ENCODE peak calls at places on chromosomes 6 and 20, in nine cellular contexts. Z, S, J, C, I, F, V, U and M are unnamed samples.
A peak's percentile ranks its signal among the peaks of the same experiment; 100 is the strongest.

GRCh38 chr20:16761305-16761829 is 13.2 kb downstream of the OTOR start:
- DNase-seq in Z (peak; percentile 52), S (peak; percentile 75), I (peak; percentile 46), C (peak; percentile 77), J (peak; percentile 44), F (peak; percentile 70), U (peak; percentile 44), V (no peak), M (peak; percentile 54)

GRCh38 chr6:24827162-24827561 is 28.4 kb upstream of the ARMH2 start:
- DNase-seq in V (no peak), J (no peak), U (no peak), I (no peak), C (no peak), F (no peak), Z (no peak), S (no peak), M (no peak)

GRCh38 chr20:41275181-41275793 is 42.2 kb downstream of the ZHX3 start:
- DNase-seq in S (peak; percentile 73), C (no peak), I (no peak), J (peak; percentile 76), V (no peak), F (no peak), U (peak; percentile 32), Z (no peak), M (no peak)

GRCh38 chr6:87698618-87699017 is 3.4 kb downstream of the AKIRIN2 start:
- DNase-seq in J (no peak), S (peak; percentile 40), F (no peak), C (peak; percentile 45), I (no peak), V (no peak), U (no peak), Z (no peak), M (no peak)

GRCh38 chr20:17443326-17443858 is 87.8 kb downstream of the BFSP1 start:
- DNase-seq in S (no peak), C (no peak), F (no peak), U (no peak), I (no peak), J (no peak), V (no peak), Z (no peak), M (no peak)

GRCh38 chr6:112416885-112417284 is 69.8 kb downstream of the RFPL4B start:
- DNase-seq in F (no peak), U (peak; percentile 43), S (no peak), C (no peak), I (no peak), V (no peak), Z (no peak), J (no peak), M (no peak)

GRCh38 chr20:40600441-40601235 is 88.4 kb downstream of the MAFB start:
- DNase-seq in F (no peak), I (no peak), C (no peak), J (no peak), V (no peak), S (no peak), Z (no peak), U (no peak), M (no peak)

GRCh38 chr6:139146317-139146726 is 11.4 kb downstream of the HECA start:
- DNase-seq in F (no peak), J (no peak), S (no peak), C (no peak), V (no peak), U (no peak), I (no peak), Z (no peak), M (no peak)

GRCh38 chr6:34243901-34244884 is 4.6 kb downstream of the SMIM29 start:
- DNase-seq in C (peak; percentile 94), V (peak; percentile 56), S (peak; percentile 95), J (peak; percentile 85), F (peak; percentile 63), Z (no peak), U (peak; percentile 94), I (peak; percentile 34), M (no peak)

GRCh38 chr6:166651408-166651807 is 24.4 kb upstream of the RPS6KA2 start:
- DNase-seq in I (no peak), V (no peak), J (no peak), F (no peak), C (no peak), U (no peak), S (no peak), Z (no peak), M (no peak)

GRCh38 chr6:170286246-170286933 is 4.5 kb downstream of the DLL1 start:
- DNase-seq in Z (no peak), F (no peak), S (no peak), U (no peak), J (peak; percentile 18), V (no peak), I (no peak), C (no peak), M (peak; percentile 63)

GRCh38 chr20:59082981-59083380 is 40.4 kb upstream of the PRELID3B start:
- DNase-seq in I (no peak), S (peak; percentile 77), U (peak; percentile 89), V (no peak), Z (no peak), F (no peak), C (no peak), J (peak; percentile 70), M (no peak)

GRCh38 chr6:6758915-6759654 is 170.6 kb downstream of the LY86 start:
- DNase-seq in J (peak; percentile 42), C (peak; percentile 87), Z (peak; percentile 71), U (peak; percentile 58), S (peak; percentile 61), F (peak; percentile 82), V (no peak), I (peak; percentile 16), M (peak; percentile 55)

GRCh38 chr20:16902657-16903056 is 154.5 kb downstream of the OTOR start:
- DNase-seq in I (no peak), C (no peak), F (no peak), Z (no peak), S (no peak), U (no peak), V (no peak), J (no peak), M (no peak)

GRCh38 chr6:53154071-53154470 is 5.4 kb upstream of the GCM1 start:
- DNase-seq in S (no peak), C (no peak), V (no peak), J (no peak), U (no peak), I (no peak), Z (no peak), F (no peak), M (no peak)

GRCh38 chr6:53148684-53149083 is at the start of gene GCM1:
- DNase-seq in C (no peak), Z (no peak), U (no peak), F (no peak), J (no peak), V (no peak), I (no peak), S (no peak), M (no peak)

GRCh38 chr6:53152576-53152975 is 3.9 kb upstream of the GCM1 start:
- DNase-seq in J (no peak), I (no peak), C (no peak), U (no peak), F (no peak), Z (no peak), V (no peak), S (no peak), M (no peak)

GRCh38 chr6:53154794-53155193 is 6.2 kb upstream of the GCM1 start:
- DNase-seq in S (no peak), F (no peak), U (no peak), I (no peak), Z (no peak), V (no peak), J (no peak), C (no peak), M (no peak)

GRCh38 chr6:53151676-53152075 is 3.0 kb upstream of the GCM1 start:
- DNase-seq in C (peak; percentile 42), F (peak; percentile 74), S (no peak), I (no peak), V (no peak), Z (peak; percentile 46), J (no peak), U (no peak), M (no peak)
- TF ChIP-seq CTCF in C (peak; percentile 61), F (peak; percentile 77), S (peak; percentile 11), I (no peak), V (no peak), Z (peak; percentile 21), J (no peak), U (peak; percentile 54), M (peak; percentile 32)

DNA sequence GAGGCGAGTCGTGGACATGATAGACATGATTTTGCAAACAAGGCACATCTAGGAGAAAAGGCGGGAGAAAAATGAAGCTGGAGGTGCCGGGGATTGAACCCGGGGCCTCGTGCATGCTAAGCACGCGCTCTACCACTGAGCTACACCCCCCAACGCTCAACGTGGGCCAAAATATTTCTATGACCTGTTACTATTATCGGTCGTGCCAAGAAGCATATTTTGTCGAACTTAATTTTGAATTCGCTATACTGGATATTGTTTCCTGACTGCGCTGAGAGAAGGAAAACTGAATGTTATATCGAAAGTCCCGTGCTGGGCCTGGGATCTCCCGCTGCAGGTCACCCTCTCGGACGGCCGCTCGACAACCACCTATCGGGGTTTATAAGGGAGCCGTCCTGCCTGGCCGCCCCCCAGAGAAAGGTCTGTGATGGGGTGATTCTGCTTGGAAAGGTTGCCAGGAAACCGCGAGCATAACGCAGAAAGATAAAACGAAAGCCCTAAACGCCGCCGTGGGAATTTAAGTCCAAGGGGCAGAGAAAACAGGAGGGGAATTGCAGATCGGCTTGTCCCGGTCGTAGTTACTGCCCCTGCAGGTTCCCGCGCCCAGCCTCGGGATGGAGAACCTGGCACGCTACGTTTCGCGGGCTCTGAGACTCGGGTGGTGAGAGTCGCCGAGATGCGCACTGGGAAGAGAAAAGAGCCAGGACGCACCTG is 60.0 kb downstream of the TRIM27 start:
- DNase-seq in I (peak; percentile 84), S (peak; percentile 82), C (peak; percentile 86), Z (peak; percentile 68), F (peak; percentile 80), U (peak; percentile 76), V (peak; percentile 68), J (peak; percentile 55), M (peak; percentile 85)
- TF ChIP-seq CTCF in I (no peak), S (no peak), C (no peak), Z (no peak), F (no peak), U (no peak), V (no peak), J (no peak), M (no peak)

GRCh38 chr6:33082702-33083101 is 6.9 kb downstream of the HLA-DPB1 start:
- DNase-seq in Z (peak; percentile 38), J (no peak), V (no peak), F (peak; percentile 72), S (peak; percentile 13), C (peak; percentile 56), I (no peak), U (no peak), M (no peak)
- TF ChIP-seq CTCF in Z (no peak), J (peak; percentile 8), V (peak; percentile 59), F (peak; percentile 81), S (peak; percentile 51), C (peak; percentile 81), I (no peak), U (no peak), M (peak; percentile 63)

DNA sequence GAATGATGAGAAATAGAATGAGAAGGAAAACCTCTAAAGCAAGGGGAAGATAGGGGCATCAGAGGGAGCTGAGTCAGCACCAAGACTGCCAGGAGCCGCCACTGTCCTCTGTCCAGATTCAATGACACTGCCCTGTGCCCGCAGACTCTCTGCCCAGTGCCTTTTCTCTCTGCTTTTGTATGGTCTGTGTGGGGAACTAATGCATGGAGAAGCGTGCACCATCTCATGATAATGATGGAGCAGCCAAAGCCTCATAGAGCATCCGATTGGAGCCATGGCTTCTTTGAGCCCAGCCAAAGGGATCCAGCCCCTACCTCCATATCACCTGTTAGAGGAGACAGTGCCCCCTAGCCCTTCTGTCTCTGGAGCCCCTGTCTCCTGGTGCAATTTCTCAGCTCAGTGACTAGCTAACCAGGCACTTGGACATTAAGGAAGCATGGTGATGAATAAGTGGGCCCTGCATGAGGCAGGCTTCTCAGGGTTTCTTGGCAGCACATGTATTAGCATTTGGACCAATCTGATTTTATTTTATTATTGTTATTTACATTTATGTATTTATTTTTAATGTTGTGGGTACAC is 6.5 kb upstream of the PFDN4 start:
- DNase-seq in V (no peak), J (no peak), C (no peak), Z (no peak), U (no peak), I (no peak), F (no peak), S (no peak), M (no peak)
- TF ChIP-seq CTCF in V (no peak), J (no peak), C (no peak), Z (no peak), U (no peak), I (no peak), F (no peak), S (no peak), M (no peak)